ENCODE peak calls at places on chromosomes 6 and 20, in four cellular contexts. I is cardiac fibroblast, L is cardiac muscle cell, R is glutamatergic neuron. M is an unnamed sample.
A peak's percentile ranks its signal among the peaks of the same experiment; 100 is the strongest.

GRCh38 chr6:33854572-33855030 is 50.8 kb upstream of the MLN start:
- DNase-seq in L (no peak), R (no peak), I (no peak), M (no peak)

GRCh38 chr6:116385462-116385807 is 14.7 kb downstream of the DSE start:
- DNase-seq in R (no peak), L (no peak), I (peak; percentile 86), M (no peak)

GRCh38 chr6:44926556-44926955 is 401.6 kb upstream of the RUNX2 start:
- DNase-seq in L (no peak), R (no peak), I (peak; percentile 40), M (no peak)

GRCh38 chr6:13471184-13471583 is 16.2 kb downstream of the GFOD1 start:
- DNase-seq in L (no peak), I (no peak), R (no peak), M (no peak)

GRCh38 chr6:111480988-111481830 is 1.8 kb downstream of the REV3L start:
- DNase-seq in L (no peak), R (no peak), I (no peak), M (no peak)

GRCh38 chr6:69064226-69064625 is 429.1 kb downstream of the ADGRB3 start:
- DNase-seq in I (no peak), R (no peak), L (no peak), M (no peak)

GRCh38 chr6:135014353-135014832 is 40.2 kb downstream of the HBS1L start:
- DNase-seq in R (no peak), I (no peak), L (no peak), M (no peak)

GRCh38 chr20:63130654-63131577 is 85.0 kb downstream of the YTHDF1 start:
- DNase-seq in I (no peak), R (peak; percentile 7), L (no peak), M (peak; percentile 82)

GRCh38 chr20:35828434-35828833 is 56.6 kb downstream of the PHF20 start:
- DNase-seq in L (peak; percentile 70), I (no peak), R (no peak), M (no peak)
- TF ChIP-seq CTCF in L (no peak), I (no peak), R (no peak), M (no peak)

DNA sequence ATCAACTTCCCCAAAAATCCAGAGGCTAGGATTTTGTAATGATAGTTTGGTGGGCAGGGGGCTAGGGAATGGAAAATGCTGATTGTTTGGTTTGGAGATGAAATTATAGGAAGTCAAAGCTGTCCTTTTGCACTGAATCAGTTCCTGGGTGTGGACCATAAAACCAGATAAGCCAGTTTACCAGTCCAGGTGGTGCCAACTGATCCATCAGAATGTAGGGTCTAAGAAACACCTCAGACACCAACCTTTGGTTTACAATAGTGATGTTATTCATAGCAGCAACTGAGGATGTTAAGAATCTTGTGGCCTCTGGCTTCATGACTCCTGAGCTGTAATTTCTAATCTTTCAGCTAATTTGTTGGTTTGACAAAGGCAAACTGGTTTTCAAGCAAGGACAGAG is 496.6 kb upstream of the EPHA7 start:
- DNase-seq in R (no peak), L (no peak), I (no peak), M (no peak)
- TF ChIP-seq CTCF in R (no peak), L (no peak), I (no peak), M (no peak)

GRCh38 chr20:21767200-21767738 is 61.8 kb downstream of the PAX1 start:
- DNase-seq in R (no peak), I (no peak), L (no peak), M (no peak)

GRCh38 chr20:21767739-21768223 is 62.3 kb downstream of the PAX1 start:
- DNase-seq in I (no peak), R (peak; percentile 80), L (peak; percentile 61), M (no peak)
- TF ChIP-seq CTCF in I (no peak), R (peak; percentile 62), L (no peak), M (no peak)

GRCh38 chr6:16316741-16317251 is 78.4 kb downstream of the GMPR start:
- DNase-seq in R (peak; percentile 44), I (peak; percentile 64), L (peak; percentile 58), M (no peak)
- TF ChIP-seq CTCF in R (peak; percentile 93), I (peak; percentile 88), L (peak; percentile 84), M (peak; percentile 75)

DNA sequence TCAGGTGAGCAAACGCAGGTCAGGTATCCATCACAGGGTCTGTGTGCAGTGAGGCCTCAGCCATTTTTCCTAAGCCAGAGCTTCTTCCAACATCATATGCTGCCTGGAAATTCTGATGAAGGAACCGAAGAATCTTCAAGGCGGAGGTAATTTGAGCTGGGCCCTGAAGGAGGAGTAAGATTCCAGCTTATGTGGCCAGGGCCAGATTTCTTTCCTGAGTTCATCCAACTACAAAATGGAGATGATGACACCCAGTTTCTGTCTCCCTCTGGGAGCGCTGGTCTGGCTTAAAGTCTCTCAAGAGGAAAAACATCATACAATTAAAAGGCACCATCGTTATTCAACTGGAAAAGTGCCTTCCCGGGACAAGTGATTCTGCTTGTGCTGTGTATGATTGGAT is 6.9 kb upstream of the MANBAL start:
- DNase-seq in L (peak; percentile 51), I (peak; percentile 80), R (no peak), M (no peak)
- TF ChIP-seq CTCF in L (peak; percentile 69), I (peak; percentile 63), R (no peak), M (peak; percentile 38)

GRCh38 chr6:101784094-101784493 is 390.6 kb downstream of the GRIK2 start:
- DNase-seq in L (no peak), R (no peak), I (no peak), M (no peak)
- TF ChIP-seq CTCF in L (no peak), R (no peak), I (no peak), M (no peak)

DNA sequence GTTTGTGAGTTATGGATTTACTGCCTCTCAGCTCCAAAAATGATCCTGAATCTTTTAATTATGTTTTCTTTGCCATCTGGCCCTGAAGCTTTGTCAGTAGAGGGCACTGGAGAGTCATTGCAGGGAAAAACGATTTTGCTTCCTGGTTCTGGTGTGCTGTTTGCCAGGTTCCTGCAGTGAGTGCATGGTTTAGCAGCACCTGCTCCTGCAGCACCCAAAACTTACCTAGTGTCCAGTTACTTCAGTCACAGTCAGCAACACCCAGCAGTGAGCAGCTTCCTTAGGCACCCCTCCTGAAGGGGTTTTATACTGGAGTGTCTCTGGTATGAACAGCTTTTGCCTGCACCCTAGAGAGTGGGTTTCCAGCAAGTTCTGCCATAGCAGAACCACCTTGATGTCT is 6.0 kb upstream of the TRIM26 start:
- DNase-seq in I (peak; percentile 68), L (peak; percentile 52), R (no peak), M (no peak)
- TF ChIP-seq CTCF in I (peak; percentile 93), L (peak; percentile 94), R (peak; percentile 51), M (peak; percentile 91)

M was measured in osteocyte.